ENCODE peak calls at places on chromosomes 4 and X, in six cellular contexts. One of them, this sample, is unnamed.

GRCh38 chr4:112147697-112148096 is 2.4 kb downstream of the FAM241A start:
- DNase-seq in lung: no peak
- DNase-seq in stimulated activated CD8-positive, alpha-beta memory T cell treated with anti-CD3 and anti-CD28 coated beads, Interleukin-15, amount 100 ng/mL, for 1 hour: no peak
- DNase-seq in activated CD4-positive, alpha-beta T cell treated with anti-CD3 and anti-CD28 coated beads, Interleukin-2, amount 50 U/mL, for 1 hour: no peak
- DNase-seq in left cardiac atrium: no peak
- DNase-seq in A549: no peak
- DNase-seq in this sample: no peak

GRCh38 chrX:56975611-56976010 is 19.7 kb downstream of the SPIN3 start:
- DNase-seq in lung: no peak
- DNase-seq in stimulated activated CD8-positive, alpha-beta memory T cell treated with anti-CD3 and anti-CD28 coated beads, Interleukin-15, amount 100 ng/mL, for 1 hour: no peak
- DNase-seq in activated CD4-positive, alpha-beta T cell treated with anti-CD3 and anti-CD28 coated beads, Interleukin-2, amount 50 U/mL, for 1 hour: no peak
- DNase-seq in left cardiac atrium: no peak
- DNase-seq in A549: no peak
- DNase-seq in this sample: no peak

GRCh38 chr4:996030-996993 is 3.1 kb upstream of the SLC26A1 start:
- DNase-seq in lung: no peak
- DNase-seq in stimulated activated CD8-positive, alpha-beta memory T cell treated with anti-CD3 and anti-CD28 coated beads, Interleukin-15, amount 100 ng/mL, for 1 hour: no peak
- DNase-seq in activated CD4-positive, alpha-beta T cell treated with anti-CD3 and anti-CD28 coated beads, Interleukin-2, amount 50 U/mL, for 1 hour: no peak
- DNase-seq in left cardiac atrium: no peak
- DNase-seq in A549: no peak
- DNase-seq in this sample: no peak

GRCh38 chrX:130055103-130055502 is 55.2 kb downstream of the ELF4 start:
- DNase-seq in lung: no peak
- DNase-seq in stimulated activated CD8-positive, alpha-beta memory T cell treated with anti-CD3 and anti-CD28 coated beads, Interleukin-15, amount 100 ng/mL, for 1 hour: no peak
- DNase-seq in activated CD4-positive, alpha-beta T cell treated with anti-CD3 and anti-CD28 coated beads, Interleukin-2, amount 50 U/mL, for 1 hour: no peak
- DNase-seq in left cardiac atrium: no peak
- DNase-seq in A549: no peak
- DNase-seq in this sample: no peak

GRCh38 chr4:15400911-15401671 is 26.7 kb upstream of the C1QTNF7 start:
- DNase-seq in lung: peak; percentile 74
- DNase-seq in stimulated activated CD8-positive, alpha-beta memory T cell treated with anti-CD3 and anti-CD28 coated beads, Interleukin-15, amount 100 ng/mL, for 1 hour: peak; percentile 7
- DNase-seq in activated CD4-positive, alpha-beta T cell treated with anti-CD3 and anti-CD28 coated beads, Interleukin-2, amount 50 U/mL, for 1 hour: no peak
- DNase-seq in left cardiac atrium: peak; percentile 53
- DNase-seq in A549: no peak
- DNase-seq in this sample: no peak

GRCh38 chrX:48579259-48579658 is 5.0 kb downstream of the RBM3 start:
- DNase-seq in lung: no peak
- DNase-seq in stimulated activated CD8-positive, alpha-beta memory T cell treated with anti-CD3 and anti-CD28 coated beads, Interleukin-15, amount 100 ng/mL, for 1 hour: no peak
- DNase-seq in activated CD4-positive, alpha-beta T cell treated with anti-CD3 and anti-CD28 coated beads, Interleukin-2, amount 50 U/mL, for 1 hour: no peak
- DNase-seq in left cardiac atrium: no peak
- DNase-seq in A549: no peak
- DNase-seq in this sample: no peak

GRCh38 chrX:46036508-46036907 is 508.7 kb downstream of the ZNF674 start:
- DNase-seq in lung: no peak
- DNase-seq in stimulated activated CD8-positive, alpha-beta memory T cell treated with anti-CD3 and anti-CD28 coated beads, Interleukin-15, amount 100 ng/mL, for 1 hour: no peak
- DNase-seq in activated CD4-positive, alpha-beta T cell treated with anti-CD3 and anti-CD28 coated beads, Interleukin-2, amount 50 U/mL, for 1 hour: no peak
- DNase-seq in left cardiac atrium: no peak
- DNase-seq in A549: no peak
- DNase-seq in this sample: no peak

GRCh38 chrX:50756276-50756675 is 57.7 kb downstream of the SHROOM4 start:
- DNase-seq in lung: no peak
- DNase-seq in stimulated activated CD8-positive, alpha-beta memory T cell treated with anti-CD3 and anti-CD28 coated beads, Interleukin-15, amount 100 ng/mL, for 1 hour: no peak
- DNase-seq in activated CD4-positive, alpha-beta T cell treated with anti-CD3 and anti-CD28 coated beads, Interleukin-2, amount 50 U/mL, for 1 hour: no peak
- DNase-seq in left cardiac atrium: no peak
- DNase-seq in A549: no peak
- DNase-seq in this sample: no peak

GRCh38 chrX:14032383-14032782 is 2.7 kb upstream of the GEMIN8 start:
- DNase-seq in lung: peak; percentile 45
- DNase-seq in stimulated activated CD8-positive, alpha-beta memory T cell treated with anti-CD3 and anti-CD28 coated beads, Interleukin-15, amount 100 ng/mL, for 1 hour: peak; percentile 30
- DNase-seq in activated CD4-positive, alpha-beta T cell treated with anti-CD3 and anti-CD28 coated beads, Interleukin-2, amount 50 U/mL, for 1 hour: peak; percentile 45
- DNase-seq in left cardiac atrium: peak; percentile 35
- DNase-seq in A549: peak; percentile 23
- DNase-seq in this sample: peak; percentile 20

GRCh38 chrX:117707948-117708743 is 408.5 kb downstream of the KLHL13 start:
- DNase-seq in lung: no peak
- DNase-seq in stimulated activated CD8-positive, alpha-beta memory T cell treated with anti-CD3 and anti-CD28 coated beads, Interleukin-15, amount 100 ng/mL, for 1 hour: no peak
- DNase-seq in activated CD4-positive, alpha-beta T cell treated with anti-CD3 and anti-CD28 coated beads, Interleukin-2, amount 50 U/mL, for 1 hour: no peak
- DNase-seq in left cardiac atrium: no peak
- DNase-seq in A549: no peak
- DNase-seq in this sample: no peak

GRCh38 chr4:71571346-71571745 is 212.5 kb downstream of the GC start:
- DNase-seq in lung: no peak
- DNase-seq in stimulated activated CD8-positive, alpha-beta memory T cell treated with anti-CD3 and anti-CD28 coated beads, Interleukin-15, amount 100 ng/mL, for 1 hour: no peak
- DNase-seq in activated CD4-positive, alpha-beta T cell treated with anti-CD3 and anti-CD28 coated beads, Interleukin-2, amount 50 U/mL, for 1 hour: no peak
- DNase-seq in left cardiac atrium: no peak
- DNase-seq in A549: no peak
- DNase-seq in this sample: no peak

GRCh38 chrX:37420179-37420578 is 71.0 kb downstream of the PRRG1 start:
- DNase-seq in lung: no peak
- DNase-seq in stimulated activated CD8-positive, alpha-beta memory T cell treated with anti-CD3 and anti-CD28 coated beads, Interleukin-15, amount 100 ng/mL, for 1 hour: no peak
- DNase-seq in activated CD4-positive, alpha-beta T cell treated with anti-CD3 and anti-CD28 coated beads, Interleukin-2, amount 50 U/mL, for 1 hour: no peak
- DNase-seq in left cardiac atrium: no peak
- DNase-seq in A549: no peak
- DNase-seq in this sample: no peak

GRCh38 chr4:25578431-25578830 is 77.2 kb upstream of the SLC34A2 start:
- DNase-seq in lung: no peak
- DNase-seq in stimulated activated CD8-positive, alpha-beta memory T cell treated with anti-CD3 and anti-CD28 coated beads, Interleukin-15, amount 100 ng/mL, for 1 hour: no peak
- DNase-seq in activated CD4-positive, alpha-beta T cell treated with anti-CD3 and anti-CD28 coated beads, Interleukin-2, amount 50 U/mL, for 1 hour: no peak
- DNase-seq in left cardiac atrium: no peak
- DNase-seq in A549: no peak
- DNase-seq in this sample: no peak

GRCh38 chr4:100190643-100191600 is 654 bp upstream of the DDIT4L start:
- DNase-seq in lung: no peak
- DNase-seq in stimulated activated CD8-positive, alpha-beta memory T cell treated with anti-CD3 and anti-CD28 coated beads, Interleukin-15, amount 100 ng/mL, for 1 hour: no peak
- DNase-seq in activated CD4-positive, alpha-beta T cell treated with anti-CD3 and anti-CD28 coated beads, Interleukin-2, amount 50 U/mL, for 1 hour: no peak
- DNase-seq in left cardiac atrium: peak; percentile 15
- DNase-seq in A549: no peak
- DNase-seq in this sample: peak; percentile 3

GRCh38 chrX:49995795-49996455 is 73.5 kb downstream of the CLCN5 start:
- DNase-seq in lung: no peak
- DNase-seq in stimulated activated CD8-positive, alpha-beta memory T cell treated with anti-CD3 and anti-CD28 coated beads, Interleukin-15, amount 100 ng/mL, for 1 hour: no peak
- DNase-seq in activated CD4-positive, alpha-beta T cell treated with anti-CD3 and anti-CD28 coated beads, Interleukin-2, amount 50 U/mL, for 1 hour: no peak
- DNase-seq in left cardiac atrium: no peak
- DNase-seq in A549: no peak
- DNase-seq in this sample: no peak

GRCh38 chrX:122572461-122572860 is 611.6 kb upstream of the GRIA3 start:
- DNase-seq in lung: no peak
- DNase-seq in stimulated activated CD8-positive, alpha-beta memory T cell treated with anti-CD3 and anti-CD28 coated beads, Interleukin-15, amount 100 ng/mL, for 1 hour: no peak
- DNase-seq in activated CD4-positive, alpha-beta T cell treated with anti-CD3 and anti-CD28 coated beads, Interleukin-2, amount 50 U/mL, for 1 hour: no peak
- DNase-seq in left cardiac atrium: no peak
- DNase-seq in A549: no peak
- DNase-seq in this sample: no peak

GRCh38 chr4:15291133-15291532 is 136.7 kb upstream of the C1QTNF7 start:
- DNase-seq in lung: no peak
- DNase-seq in stimulated activated CD8-positive, alpha-beta memory T cell treated with anti-CD3 and anti-CD28 coated beads, Interleukin-15, amount 100 ng/mL, for 1 hour: no peak
- DNase-seq in activated CD4-positive, alpha-beta T cell treated with anti-CD3 and anti-CD28 coated beads, Interleukin-2, amount 50 U/mL, for 1 hour: no peak
- DNase-seq in left cardiac atrium: no peak
- DNase-seq in A549: no peak
- DNase-seq in this sample: no peak

GRCh38 chr4:56768301-56768700 is 53.2 kb downstream of the SPINK2 start:
- DNase-seq in lung: no peak
- DNase-seq in stimulated activated CD8-positive, alpha-beta memory T cell treated with anti-CD3 and anti-CD28 coated beads, Interleukin-15, amount 100 ng/mL, for 1 hour: no peak
- DNase-seq in activated CD4-positive, alpha-beta T cell treated with anti-CD3 and anti-CD28 coated beads, Interleukin-2, amount 50 U/mL, for 1 hour: no peak
- DNase-seq in left cardiac atrium: no peak
- DNase-seq in A549: no peak
- DNase-seq in this sample: no peak

GRCh38 chr4:168787801-168788200 is 222.3 kb downstream of the CBR4 start:
- DNase-seq in lung: no peak
- DNase-seq in stimulated activated CD8-positive, alpha-beta memory T cell treated with anti-CD3 and anti-CD28 coated beads, Interleukin-15, amount 100 ng/mL, for 1 hour: no peak
- DNase-seq in activated CD4-positive, alpha-beta T cell treated with anti-CD3 and anti-CD28 coated beads, Interleukin-2, amount 50 U/mL, for 1 hour: no peak
- DNase-seq in left cardiac atrium: no peak
- DNase-seq in A549: no peak
- DNase-seq in this sample: no peak

GRCh38 chrX:77628294-77629025 is 157.6 kb downstream of the ATRX start:
- DNase-seq in lung: no peak
- DNase-seq in stimulated activated CD8-positive, alpha-beta memory T cell treated with anti-CD3 and anti-CD28 coated beads, Interleukin-15, amount 100 ng/mL, for 1 hour: no peak
- DNase-seq in activated CD4-positive, alpha-beta T cell treated with anti-CD3 and anti-CD28 coated beads, Interleukin-2, amount 50 U/mL, for 1 hour: no peak
- DNase-seq in left cardiac atrium: no peak
- DNase-seq in A549: no peak
- DNase-seq in this sample: no peak

GRCh38 chr4:123676550-123677229 is 280.1 kb downstream of the SPRY1 start:
- DNase-seq in lung: no peak
- DNase-seq in stimulated activated CD8-positive, alpha-beta memory T cell treated with anti-CD3 and anti-CD28 coated beads, Interleukin-15, amount 100 ng/mL, for 1 hour: no peak
- DNase-seq in activated CD4-positive, alpha-beta T cell treated with anti-CD3 and anti-CD28 coated beads, Interleukin-2, amount 50 U/mL, for 1 hour: no peak
- DNase-seq in left cardiac atrium: no peak
- DNase-seq in A549: no peak
- DNase-seq in this sample: peak; percentile 66

GRCh38 chrX:2401201-2401589 is 99.6 kb downstream of the DHRSX start:
- DNase-seq in lung: no peak
- DNase-seq in stimulated activated CD8-positive, alpha-beta memory T cell treated with anti-CD3 and anti-CD28 coated beads, Interleukin-15, amount 100 ng/mL, for 1 hour: no peak
- DNase-seq in activated CD4-positive, alpha-beta T cell treated with anti-CD3 and anti-CD28 coated beads, Interleukin-2, amount 50 U/mL, for 1 hour: no peak
- DNase-seq in left cardiac atrium: no peak
- DNase-seq in A549: no peak
- DNase-seq in this sample: no peak

GRCh38 chrX:6810796-6811195 is 275.9 kb upstream of the VCX3A start:
- DNase-seq in lung: no peak
- DNase-seq in stimulated activated CD8-positive, alpha-beta memory T cell treated with anti-CD3 and anti-CD28 coated beads, Interleukin-15, amount 100 ng/mL, for 1 hour: no peak
- DNase-seq in activated CD4-positive, alpha-beta T cell treated with anti-CD3 and anti-CD28 coated beads, Interleukin-2, amount 50 U/mL, for 1 hour: no peak
- DNase-seq in left cardiac atrium: no peak
- DNase-seq in A549: no peak
- DNase-seq in this sample: no peak

GRCh38 chr4:81304871-81305270 is 89.8 kb upstream of the PRKG2 start:
- DNase-seq in lung: no peak
- DNase-seq in stimulated activated CD8-positive, alpha-beta memory T cell treated with anti-CD3 and anti-CD28 coated beads, Interleukin-15, amount 100 ng/mL, for 1 hour: no peak
- DNase-seq in activated CD4-positive, alpha-beta T cell treated with anti-CD3 and anti-CD28 coated beads, Interleukin-2, amount 50 U/mL, for 1 hour: no peak
- DNase-seq in left cardiac atrium: no peak
- DNase-seq in A549: no peak
- DNase-seq in this sample: no peak

GRCh38 chr4:167721574-167721973 is 370.8 kb upstream of the ANXA10 start:
- DNase-seq in lung: no peak
- DNase-seq in stimulated activated CD8-positive, alpha-beta memory T cell treated with anti-CD3 and anti-CD28 coated beads, Interleukin-15, amount 100 ng/mL, for 1 hour: no peak
- DNase-seq in activated CD4-positive, alpha-beta T cell treated with anti-CD3 and anti-CD28 coated beads, Interleukin-2, amount 50 U/mL, for 1 hour: no peak
- DNase-seq in left cardiac atrium: no peak
- DNase-seq in A549: peak; percentile 0
- DNase-seq in this sample: no peak

GRCh38 chrX:19906293-19906692 is 18.9 kb upstream of the SH3KBP1 start:
- DNase-seq in lung: no peak
- DNase-seq in stimulated activated CD8-positive, alpha-beta memory T cell treated with anti-CD3 and anti-CD28 coated beads, Interleukin-15, amount 100 ng/mL, for 1 hour: no peak
- DNase-seq in activated CD4-positive, alpha-beta T cell treated with anti-CD3 and anti-CD28 coated beads, Interleukin-2, amount 50 U/mL, for 1 hour: no peak
- DNase-seq in left cardiac atrium: no peak
- DNase-seq in A549: no peak
- DNase-seq in this sample: no peak

GRCh38 chrX:11426712-11427081 is 133.5 kb downstream of the AMELX start:
- DNase-seq in lung: no peak
- DNase-seq in stimulated activated CD8-positive, alpha-beta memory T cell treated with anti-CD3 and anti-CD28 coated beads, Interleukin-15, amount 100 ng/mL, for 1 hour: no peak
- DNase-seq in activated CD4-positive, alpha-beta T cell treated with anti-CD3 and anti-CD28 coated beads, Interleukin-2, amount 50 U/mL, for 1 hour: no peak
- DNase-seq in left cardiac atrium: no peak
- DNase-seq in A549: no peak
- DNase-seq in this sample: no peak

GRCh38 chr4:60241886-60242285 is 958.2 kb upstream of the ADGRL3 start:
- DNase-seq in lung: no peak
- DNase-seq in stimulated activated CD8-positive, alpha-beta memory T cell treated with anti-CD3 and anti-CD28 coated beads, Interleukin-15, amount 100 ng/mL, for 1 hour: no peak
- DNase-seq in activated CD4-positive, alpha-beta T cell treated with anti-CD3 and anti-CD28 coated beads, Interleukin-2, amount 50 U/mL, for 1 hour: no peak
- DNase-seq in left cardiac atrium: no peak
- DNase-seq in A549: no peak
- DNase-seq in this sample: no peak

GRCh38 chr4:147108409-147108808 is 162.7 kb upstream of the TTC29 start:
- DNase-seq in lung: no peak
- DNase-seq in stimulated activated CD8-positive, alpha-beta memory T cell treated with anti-CD3 and anti-CD28 coated beads, Interleukin-15, amount 100 ng/mL, for 1 hour: no peak
- DNase-seq in activated CD4-positive, alpha-beta T cell treated with anti-CD3 and anti-CD28 coated beads, Interleukin-2, amount 50 U/mL, for 1 hour: no peak
- DNase-seq in left cardiac atrium: no peak
- DNase-seq in A549: no peak
- DNase-seq in this sample: no peak

GRCh38 chr4:57320880-57321279 is 210.7 kb upstream of the IGFBP7 start:
- DNase-seq in lung: no peak
- DNase-seq in stimulated activated CD8-positive, alpha-beta memory T cell treated with anti-CD3 and anti-CD28 coated beads, Interleukin-15, amount 100 ng/mL, for 1 hour: no peak
- DNase-seq in activated CD4-positive, alpha-beta T cell treated with anti-CD3 and anti-CD28 coated beads, Interleukin-2, amount 50 U/mL, for 1 hour: no peak
- DNase-seq in left cardiac atrium: no peak
- DNase-seq in A549: no peak
- DNase-seq in this sample: no peak

GRCh38 chr4:185020863-185021761 is 2.8 kb downstream of the HELT start:
- DNase-seq in lung: no peak
- DNase-seq in stimulated activated CD8-positive, alpha-beta memory T cell treated with anti-CD3 and anti-CD28 coated beads, Interleukin-15, amount 100 ng/mL, for 1 hour: no peak
- DNase-seq in activated CD4-positive, alpha-beta T cell treated with anti-CD3 and anti-CD28 coated beads, Interleukin-2, amount 50 U/mL, for 1 hour: no peak
- DNase-seq in left cardiac atrium: no peak
- DNase-seq in A549: no peak
- DNase-seq in this sample: no peak

GRCh38 chr4:106763044-106763443 is 273.1 kb downstream of the DKK2 start:
- DNase-seq in lung: no peak
- DNase-seq in stimulated activated CD8-positive, alpha-beta memory T cell treated with anti-CD3 and anti-CD28 coated beads, Interleukin-15, amount 100 ng/mL, for 1 hour: no peak
- DNase-seq in activated CD4-positive, alpha-beta T cell treated with anti-CD3 and anti-CD28 coated beads, Interleukin-2, amount 50 U/mL, for 1 hour: no peak
- DNase-seq in left cardiac atrium: no peak
- DNase-seq in A549: no peak
- DNase-seq in this sample: no peak

GRCh38 chr4:183825346-183825745 is 79.8 kb upstream of the STOX2 start:
- DNase-seq in lung: no peak
- DNase-seq in stimulated activated CD8-positive, alpha-beta memory T cell treated with anti-CD3 and anti-CD28 coated beads, Interleukin-15, amount 100 ng/mL, for 1 hour: no peak
- DNase-seq in activated CD4-positive, alpha-beta T cell treated with anti-CD3 and anti-CD28 coated beads, Interleukin-2, amount 50 U/mL, for 1 hour: no peak
- DNase-seq in left cardiac atrium: no peak
- DNase-seq in A549: no peak
- DNase-seq in this sample: no peak

GRCh38 chrX:41302293-41302868 is 31.6 kb upstream of the DDX3X start:
- DNase-seq in lung: no peak
- DNase-seq in stimulated activated CD8-positive, alpha-beta memory T cell treated with anti-CD3 and anti-CD28 coated beads, Interleukin-15, amount 100 ng/mL, for 1 hour: no peak
- DNase-seq in activated CD4-positive, alpha-beta T cell treated with anti-CD3 and anti-CD28 coated beads, Interleukin-2, amount 50 U/mL, for 1 hour: no peak
- DNase-seq in left cardiac atrium: no peak
- DNase-seq in A549: no peak
- DNase-seq in this sample: no peak

GRCh38 chr4:5970381-5971076 is 47.7 kb downstream of the C4orf50 start:
- DNase-seq in lung: no peak
- DNase-seq in stimulated activated CD8-positive, alpha-beta memory T cell treated with anti-CD3 and anti-CD28 coated beads, Interleukin-15, amount 100 ng/mL, for 1 hour: no peak
- DNase-seq in activated CD4-positive, alpha-beta T cell treated with anti-CD3 and anti-CD28 coated beads, Interleukin-2, amount 50 U/mL, for 1 hour: no peak
- DNase-seq in left cardiac atrium: no peak
- DNase-seq in A549: no peak
- DNase-seq in this sample: no peak

GRCh38 chrX:46152756-46153155 is 392.5 kb downstream of the ZNF674 start:
- DNase-seq in lung: no peak
- DNase-seq in stimulated activated CD8-positive, alpha-beta memory T cell treated with anti-CD3 and anti-CD28 coated beads, Interleukin-15, amount 100 ng/mL, for 1 hour: no peak
- DNase-seq in activated CD4-positive, alpha-beta T cell treated with anti-CD3 and anti-CD28 coated beads, Interleukin-2, amount 50 U/mL, for 1 hour: no peak
- DNase-seq in left cardiac atrium: no peak
- DNase-seq in A549: no peak
- DNase-seq in this sample: no peak

GRCh38 chr4:13865871-13866669 is 238.5 kb upstream of the BOD1L1 start:
- DNase-seq in lung: no peak
- DNase-seq in stimulated activated CD8-positive, alpha-beta memory T cell treated with anti-CD3 and anti-CD28 coated beads, Interleukin-15, amount 100 ng/mL, for 1 hour: no peak
- DNase-seq in activated CD4-positive, alpha-beta T cell treated with anti-CD3 and anti-CD28 coated beads, Interleukin-2, amount 50 U/mL, for 1 hour: no peak
- DNase-seq in left cardiac atrium: no peak
- DNase-seq in A549: no peak
- DNase-seq in this sample: no peak

GRCh38 chr4:103648541-103648940 is 71.2 kb downstream of the TACR3 start:
- DNase-seq in lung: no peak
- DNase-seq in stimulated activated CD8-positive, alpha-beta memory T cell treated with anti-CD3 and anti-CD28 coated beads, Interleukin-15, amount 100 ng/mL, for 1 hour: no peak
- DNase-seq in activated CD4-positive, alpha-beta T cell treated with anti-CD3 and anti-CD28 coated beads, Interleukin-2, amount 50 U/mL, for 1 hour: no peak
- DNase-seq in left cardiac atrium: no peak
- DNase-seq in A549: no peak
- DNase-seq in this sample: no peak

This sample was measured in NCI-H1092.